ENCODE peak calls at places on chromosomes 11 and 22, in six cellular contexts. One of them, this sample, is unnamed.

GRCh38 chr11:56764976-56765375 is 16.5 kb upstream of the OR9G4 start:
- DNase-seq in A549: no peak
- DNase-seq in esophagus muscularis mucosa: no peak
- DNase-seq in ovary: no peak
- DNase-seq in sigmoid colon: no peak
- DNase-seq in stomach: no peak
- DNase-seq in this sample: no peak

GRCh38 chr11:74157169-74157568 is 13.6 kb downstream of the C2CD3 start:
- DNase-seq in A549: no peak
- DNase-seq in esophagus muscularis mucosa: no peak
- DNase-seq in ovary: no peak
- DNase-seq in sigmoid colon: no peak
- DNase-seq in stomach: no peak
- DNase-seq in this sample: no peak

GRCh38 chr22:36211237-36211881 is 9.8 kb upstream of the APOL4 start:
- DNase-seq in A549: no peak
- DNase-seq in esophagus muscularis mucosa: no peak
- DNase-seq in ovary: no peak
- DNase-seq in sigmoid colon: no peak
- DNase-seq in stomach: no peak
- DNase-seq in this sample: no peak

GRCh38 chr11:68468217-68468828 is 7.8 kb downstream of the PPP6R3 start:
- DNase-seq in A549: no peak
- DNase-seq in esophagus muscularis mucosa: no peak
- DNase-seq in ovary: no peak
- DNase-seq in sigmoid colon: no peak
- DNase-seq in stomach: no peak
- DNase-seq in this sample: no peak

GRCh38 chr22:17785185-17786184 is 11.2 kb upstream of the BID start:
- DNase-seq in A549: peak; percentile 67
- DNase-seq in esophagus muscularis mucosa: no peak
- DNase-seq in ovary: peak; percentile 39
- DNase-seq in sigmoid colon: peak; percentile 81
- DNase-seq in stomach: peak; percentile 79
- DNase-seq in this sample: no peak

GRCh38 chr22:46584081-46584903 is 35.9 kb upstream of the GRAMD4 start:
- DNase-seq in A549: no peak
- DNase-seq in esophagus muscularis mucosa: no peak
- DNase-seq in ovary: no peak
- DNase-seq in sigmoid colon: peak; percentile 57
- DNase-seq in stomach: no peak
- DNase-seq in this sample: no peak

GRCh38 chr22:40157546-40157945 is 20.2 kb upstream of the TNRC6B start:
- DNase-seq in A549: no peak
- DNase-seq in esophagus muscularis mucosa: peak; percentile 4
- DNase-seq in ovary: no peak
- DNase-seq in sigmoid colon: no peak
- DNase-seq in stomach: no peak
- DNase-seq in this sample: no peak

GRCh38 chr22:46947516-46948260 is 185.2 kb downstream of the TBC1D22A start:
- DNase-seq in A549: no peak
- DNase-seq in esophagus muscularis mucosa: no peak
- DNase-seq in ovary: no peak
- DNase-seq in sigmoid colon: no peak
- DNase-seq in stomach: no peak
- DNase-seq in this sample: no peak

GRCh38 chr22:44454113-44454769 is 43.8 kb downstream of the RTL6 start:
- DNase-seq in A549: no peak
- DNase-seq in esophagus muscularis mucosa: no peak
- DNase-seq in ovary: no peak
- DNase-seq in sigmoid colon: no peak
- DNase-seq in stomach: peak; percentile 7
- DNase-seq in this sample: no peak

GRCh38 chr11:106172389-106172991 is 95.0 kb downstream of the AASDHPPT start:
- DNase-seq in A549: no peak
- DNase-seq in esophagus muscularis mucosa: no peak
- DNase-seq in ovary: no peak
- DNase-seq in sigmoid colon: no peak
- DNase-seq in stomach: no peak
- DNase-seq in this sample: no peak

GRCh38 chr11:14499178-14499559 is 442 bp downstream of the COPB1 start:
- DNase-seq in A549: peak; percentile 19
- DNase-seq in esophagus muscularis mucosa: no peak
- DNase-seq in ovary: peak; percentile 26
- DNase-seq in sigmoid colon: peak; percentile 73
- DNase-seq in stomach: peak; percentile 42
- DNase-seq in this sample: no peak

GRCh38 chr22:48531721-48532435 is 1295.8 kb downstream of the BRD1 start:
- DNase-seq in A549: no peak
- DNase-seq in esophagus muscularis mucosa: no peak
- DNase-seq in ovary: no peak
- DNase-seq in sigmoid colon: no peak
- DNase-seq in stomach: no peak
- DNase-seq in this sample: no peak

GRCh38 chr11:32435511-32435946 is at the start of gene WT1:
- DNase-seq in A549: peak; percentile 64
- DNase-seq in esophagus muscularis mucosa: no peak
- DNase-seq in ovary: peak; percentile 89
- DNase-seq in sigmoid colon: no peak
- DNase-seq in stomach: no peak
- DNase-seq in this sample: no peak

DNA sequence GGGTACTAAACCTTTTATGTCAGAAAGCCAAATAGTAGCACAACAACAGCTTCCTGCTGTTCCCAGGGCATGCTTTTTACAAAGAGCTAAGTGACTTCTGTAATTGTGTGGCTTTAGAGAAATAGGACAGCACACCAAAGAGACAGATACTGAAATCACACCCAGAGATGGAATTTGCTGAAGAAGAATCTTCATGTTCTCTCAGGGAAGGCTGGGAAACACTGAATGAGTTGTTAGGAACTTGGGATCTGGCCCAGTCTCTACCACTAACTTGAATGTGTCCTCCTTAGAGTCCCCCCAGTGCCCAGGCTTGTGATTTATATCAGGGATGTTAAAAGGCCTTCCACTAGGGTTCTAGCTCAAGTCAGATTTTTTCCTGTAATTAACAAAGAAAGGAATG is 175.2 kb downstream of the DBX1 start:
- DNase-seq in A549: no peak
- DNase-seq in esophagus muscularis mucosa: no peak
- DNase-seq in ovary: no peak
- DNase-seq in sigmoid colon: no peak
- DNase-seq in stomach: no peak
- DNase-seq in this sample: no peak
- H3K27ac ChIP-seq in A549: peak overlapping the region; percentile 71
- H3K27ac ChIP-seq in esophagus muscularis mucosa: peak overlapping the region; percentile 71
- H3K27ac ChIP-seq in ovary: no peak overlapping the region
- H3K27ac ChIP-seq in sigmoid colon: no peak overlapping the region
- H3K27ac ChIP-seq in stomach: no peak overlapping the region
- H3K27ac ChIP-seq in this sample: no peak overlapping the region

GRCh38 chr22:42440728-42441127 is 8.5 kb upstream of the NFAM1 start:
- DNase-seq in A549: no peak
- DNase-seq in esophagus muscularis mucosa: no peak
- DNase-seq in ovary: no peak
- DNase-seq in sigmoid colon: no peak
- DNase-seq in stomach: no peak
- DNase-seq in this sample: no peak

GRCh38 chr22:42443240-42444059 is 11.2 kb upstream of the NFAM1 start:
- DNase-seq in A549: no peak
- DNase-seq in esophagus muscularis mucosa: no peak
- DNase-seq in ovary: no peak
- DNase-seq in sigmoid colon: no peak
- DNase-seq in stomach: no peak
- DNase-seq in this sample: no peak

GRCh38 chr22:42442746-42443145 is 10.5 kb upstream of the NFAM1 start:
- DNase-seq in A549: no peak
- DNase-seq in esophagus muscularis mucosa: no peak
- DNase-seq in ovary: no peak
- DNase-seq in sigmoid colon: no peak
- DNase-seq in stomach: no peak
- DNase-seq in this sample: no peak

GRCh38 chr22:42446151-42446550 is 13.9 kb upstream of the NFAM1 start:
- DNase-seq in A549: no peak
- DNase-seq in esophagus muscularis mucosa: no peak
- DNase-seq in ovary: no peak
- DNase-seq in sigmoid colon: peak; percentile 25
- DNase-seq in stomach: no peak
- DNase-seq in this sample: no peak

DNA sequence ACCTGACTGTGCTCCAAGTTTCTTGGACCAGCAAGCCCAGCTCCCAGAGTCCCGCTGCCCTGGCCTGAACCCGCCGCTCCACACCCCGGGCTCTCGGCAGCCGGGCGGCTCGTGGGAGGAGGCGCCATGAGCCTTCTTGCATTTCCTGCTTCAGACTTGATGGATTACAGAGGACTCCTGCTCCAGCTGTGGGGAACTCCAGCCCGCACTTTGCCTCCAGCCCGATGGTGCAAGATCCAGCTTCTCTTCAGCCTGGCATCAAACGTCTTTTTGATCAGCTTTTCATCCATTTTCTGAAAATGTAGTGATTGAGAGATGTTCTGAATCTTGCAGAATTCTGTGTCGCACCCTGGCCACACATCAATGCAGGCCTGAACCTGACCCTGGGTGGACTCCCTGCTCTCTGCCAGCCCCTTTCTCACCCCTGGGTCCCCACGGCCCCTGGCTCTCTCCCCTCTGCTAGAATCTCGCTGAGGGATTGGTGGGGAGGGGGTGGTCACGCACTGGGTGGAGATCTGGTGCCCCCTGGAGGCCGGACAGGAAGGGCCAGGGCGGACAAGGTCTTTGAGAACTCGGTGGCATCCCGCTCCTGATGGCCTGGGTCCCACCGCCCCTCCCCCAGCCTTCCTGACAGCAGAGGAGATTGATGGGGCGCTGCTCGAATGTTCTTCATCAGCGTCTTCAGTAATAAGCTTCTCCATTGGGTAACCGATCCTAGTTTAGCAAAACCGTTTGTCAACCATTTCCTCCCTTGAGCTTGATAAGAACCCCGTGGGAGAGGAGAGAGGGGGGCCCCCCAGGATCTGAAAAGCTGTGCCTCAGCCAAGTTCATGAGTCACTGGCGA is 12.1 kb upstream of the NFAM1 start:
- DNase-seq in A549: peak; percentile 67
- DNase-seq in esophagus muscularis mucosa: peak; percentile 94
- DNase-seq in ovary: peak; percentile 86
- DNase-seq in sigmoid colon: peak; percentile 92
- DNase-seq in stomach: peak; percentile 84
- DNase-seq in this sample: peak; percentile 66
- TF ChIP-seq EP300 in A549: no peak
- TF ChIP-seq EP300 in esophagus muscularis mucosa: no peak
- TF ChIP-seq EP300 in ovary: peak; percentile 15
- TF ChIP-seq EP300 in sigmoid colon: no peak
- TF ChIP-seq EP300 in stomach: no peak
- TF ChIP-seq EP300 in this sample: no peak

GRCh38 chr22:31945971-31946680 is 1.8 kb downstream of the YWHAH start:
- DNase-seq in A549: no peak
- DNase-seq in esophagus muscularis mucosa: no peak
- DNase-seq in ovary: no peak
- DNase-seq in sigmoid colon: no peak
- DNase-seq in stomach: no peak
- DNase-seq in this sample: no peak
- H3K27ac ChIP-seq in A549: peak overlapping the region; percentile 100
- H3K27ac ChIP-seq in esophagus muscularis mucosa: peak overlapping the region; percentile 99
- H3K27ac ChIP-seq in ovary: peak overlapping the region; percentile 2
- H3K27ac ChIP-seq in sigmoid colon: peak overlapping the region; percentile 99
- H3K27ac ChIP-seq in stomach: peak overlapping the region; percentile 96
- H3K27ac ChIP-seq in this sample: peak overlapping the region; percentile 97

GRCh38 chr11:86515297-86516094 is 140.8 kb downstream of the CCDC81 start:
- DNase-seq in A549: no peak
- DNase-seq in esophagus muscularis mucosa: peak; percentile 62
- DNase-seq in ovary: no peak
- DNase-seq in sigmoid colon: no peak
- DNase-seq in stomach: no peak
- DNase-seq in this sample: no peak
- TF ChIP-seq EP300 in A549: no peak
- TF ChIP-seq EP300 in esophagus muscularis mucosa: no peak
- TF ChIP-seq EP300 in ovary: no peak
- TF ChIP-seq EP300 in sigmoid colon: no peak
- TF ChIP-seq EP300 in stomach: no peak
- TF ChIP-seq EP300 in this sample: no peak

GRCh38 chr11:128195057-128195751 is 392.2 kb downstream of the ETS1 start:
- DNase-seq in A549: no peak
- DNase-seq in esophagus muscularis mucosa: no peak
- DNase-seq in ovary: no peak
- DNase-seq in sigmoid colon: no peak
- DNase-seq in stomach: no peak
- DNase-seq in this sample: no peak
- H3K27ac ChIP-seq in A549: no peak overlapping the region
- H3K27ac ChIP-seq in esophagus muscularis mucosa: no peak overlapping the region
- H3K27ac ChIP-seq in ovary: no peak overlapping the region
- H3K27ac ChIP-seq in sigmoid colon: no peak overlapping the region
- H3K27ac ChIP-seq in stomach: no peak overlapping the region
- H3K27ac ChIP-seq in this sample: no peak overlapping the region

DNA sequence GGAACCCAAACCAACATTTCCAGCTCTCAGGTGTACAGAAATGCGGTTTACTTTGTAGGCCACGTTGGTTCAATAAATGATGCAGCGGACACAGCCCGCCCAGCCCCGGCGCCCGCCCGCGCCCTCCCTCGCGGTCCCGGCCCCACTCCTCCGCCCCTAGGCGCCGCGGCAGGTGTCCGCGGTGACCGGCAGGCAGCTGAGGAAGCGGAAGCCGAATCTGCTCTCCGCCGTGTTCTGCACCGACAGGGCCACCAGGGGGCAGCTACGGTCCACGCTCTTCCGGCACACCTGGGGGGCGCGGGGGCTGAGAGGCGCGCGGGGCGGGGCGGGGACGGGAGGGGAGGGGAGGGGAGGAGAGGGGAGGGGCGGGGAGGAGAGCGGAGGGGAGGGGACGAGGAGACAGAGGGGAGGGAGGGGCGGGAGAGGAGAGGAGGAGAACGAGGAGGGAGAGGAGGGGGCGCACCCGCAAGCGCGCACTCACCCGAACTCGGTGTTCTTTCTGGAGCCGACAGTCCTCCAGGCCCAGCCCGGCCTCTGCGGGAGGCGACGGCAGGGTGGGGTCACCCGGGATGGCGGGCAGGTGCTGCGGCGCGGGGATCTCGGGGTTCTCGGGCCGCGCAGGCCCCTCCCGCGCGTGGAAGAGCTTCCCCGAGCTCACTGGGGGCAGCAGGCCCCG is 5.6 kb downstream of the LMNTD2 start:
- DNase-seq in A549: peak; percentile 81
- DNase-seq in esophagus muscularis mucosa: no peak
- DNase-seq in ovary: no peak
- DNase-seq in sigmoid colon: no peak
- DNase-seq in stomach: peak; percentile 78
- DNase-seq in this sample: no peak
- TF ChIP-seq EP300 in A549: no peak
- TF ChIP-seq EP300 in esophagus muscularis mucosa: no peak
- TF ChIP-seq EP300 in ovary: no peak
- TF ChIP-seq EP300 in sigmoid colon: no peak
- TF ChIP-seq EP300 in stomach: no peak
- TF ChIP-seq EP300 in this sample: no peak

This sample was measured in tibial nerve.